ENCODE peak calls at places on chromosomes 11 and 22, in five cellular contexts. C is lower lobe of right lung, Z is nucleus accumbens, K is WTC11, L is activated T-cell treated with anti-CD3 and anti-CD28 coated beads for 1 hour. H is an unnamed sample.
A peak's percentile ranks its signal among the peaks of the same experiment; 100 is the strongest.

GRCh38 chr22:38314992-38315800 is 2.0 kb downstream of the CSNK1E start:
- DNase-seq in Z (no peak), K (no peak), C (no peak), L (no peak), H (peak; percentile 81)

GRCh38 chr22:25700996-25701815 is 40.8 kb upstream of the MYO18B start:
- DNase-seq in K (no peak), Z (no peak), L (no peak), C (no peak), H (no peak)

GRCh38 chr22:29938285-29938693 is 55.3 kb downstream of the MTMR3 start:
- DNase-seq in K (no peak), L (no peak), Z (no peak), C (no peak), H (no peak)

GRCh38 chr11:63670077-63670737 is 969 bp downstream of the ATL3 start:
- DNase-seq in L (no peak), Z (no peak), C (no peak), K (no peak), H (no peak)

GRCh38 chr22:47422736-47423135 is 660.3 kb downstream of the TBC1D22A start:
- DNase-seq in Z (no peak), L (no peak), C (no peak), K (no peak), H (no peak)

GRCh38 chr11:3215346-3216026 is 3.1 kb downstream of the MRGPRG start:
- DNase-seq in K (peak; percentile 38), C (no peak), Z (no peak), L (no peak), H (peak; percentile 63)

GRCh38 chr22:36999463-36999862 is 19.8 kb downstream of the TST start:
- DNase-seq in L (no peak), Z (no peak), C (no peak), K (no peak), H (no peak)

GRCh38 chr11:98136357-98136756 is 884.4 kb upstream of the CNTN5 start:
- DNase-seq in C (no peak), Z (no peak), L (no peak), K (no peak), H (no peak)

GRCh38 chr11:94130589-94131362 is 2.1 kb downstream of the PANX1 start:
- DNase-seq in L (no peak), Z (no peak), K (no peak), C (no peak), H (no peak)

GRCh38 chr11:70762810-70763209 is 364.5 kb downstream of the CTTN start:
- DNase-seq in Z (no peak), C (no peak), K (no peak), L (no peak), H (peak; percentile 41)

GRCh38 chr11:47296045-47296444 is 26.1 kb downstream of the MADD start:
- DNase-seq in K (no peak), Z (no peak), L (no peak), C (no peak), H (no peak)

GRCh38 chr11:61602775-61603569 is 22.1 kb upstream of the SYT7 start:
- DNase-seq in K (no peak), Z (peak; percentile 78), C (no peak), L (no peak), H (no peak)

GRCh38 chr11:71432761-71433647 is 15.2 kb downstream of the DHCR7 start:
- DNase-seq in L (no peak), Z (no peak), C (no peak), K (no peak), H (no peak)

GRCh38 chr22:50313600-50313999 is 6.2 kb upstream of the PLXNB2 start:
- DNase-seq in Z (no peak), L (no peak), K (no peak), C (peak; percentile 41), H (peak; percentile 76)

GRCh38 chr11:85810521-85810870 is 445 bp downstream of the SYTL2 start:
- DNase-seq in K (peak; percentile 23), Z (no peak), C (no peak), L (no peak), H (no peak)

H was measured in spleen.